ENCODE peak calls at places on chromosomes 16 and 17, in seven cellular contexts. F is prostate gland; S is choroid plexus epithelial cell; J is AG08395; E is activated CD4-positive, CD25-positive, alpha-beta regulatory T cell; V is stimulated activated CD8-positive, alpha-beta memory T cell treated with anti-CD3 and anti-CD28 coated beads, Interleukin-4, amount 100 ng/mL, for 4 hours; I is activated naive CD4-positive, alpha-beta T cell treated with anti-CD3 and anti-CD28 coated beads for 36 hours. G is an unnamed sample.

GRCh38 chr16:62665269-62665668 is 629.0 kb upstream of the CDH8 start:
- DNase-seq in E (no peak), S (no peak), F (no peak), V (no peak), I (no peak), J (no peak), G (no peak)

GRCh38 chr16:48395375-48395774 is 10.2 kb upstream of the SIAH1 start:
- DNase-seq in S (no peak), V (no peak), J (no peak), I (no peak), E (no peak), F (no peak), G (no peak)

GRCh38 chr17:50947844-50948514 is 81.8 kb upstream of the TOB1 start:
- DNase-seq in E (no peak), F (peak), S (no peak), J (no peak), I (peak), V (no peak), G (no peak)

GRCh38 chr17:66687570-66688284 is 147.2 kb upstream of the CACNG5 start:
- DNase-seq in I (no peak), S (no peak), F (no peak), V (no peak), J (no peak), E (no peak), G (no peak)

GRCh38 chr16:6190756-6191155 is 1093.2 kb upstream of the EEF2KMT start:
- DNase-seq in V (no peak), S (no peak), E (no peak), J (no peak), F (no peak), I (no peak), G (no peak)

GRCh38 chr17:80927791-80928216 is 63.8 kb upstream of the CHMP6 start:
- DNase-seq in V (no peak), F (no peak), I (no peak), S (peak), J (peak), E (no peak), G (no peak)

GRCh38 chr16:24396350-24397271 is 140.5 kb downstream of the CACNG3 start:
- DNase-seq in J (no peak), S (no peak), V (no peak), E (no peak), I (no peak), F (no peak), G (no peak)

GRCh38 chr16:3216263-3216640 is 18.7 kb downstream of the ZNF200 start:
- DNase-seq in J (no peak), E (no peak), F (no peak), S (no peak), V (no peak), I (peak), G (no peak)

GRCh38 chr17:43897827-43898226 is 9.5 kb downstream of the MPP2 start:
- DNase-seq in V (no peak), E (no peak), S (no peak), F (peak), I (no peak), J (no peak), G (no peak)

GRCh38 chr17:18280766-18281165 is 20.3 kb downstream of the MIEF2 start:
- DNase-seq in E (no peak), V (no peak), F (no peak), J (no peak), S (peak), I (no peak), G (no peak)